ENCODE peak calls at places on chromosomes 11 and 22, in seven cellular contexts. One of them, this sample, is unnamed.
A peak's percentile ranks its signal among the peaks of the same experiment; 100 is the strongest.

GRCh38 chr11:57638005-57638760 is 11.5 kb downstream of the YPEL4 start:
- DNase-seq in HepG2: peak; percentile 55
- DNase-seq in GM12878: no peak
- DNase-seq in H1: peak; percentile 86
- DNase-seq in SK-N-SH: peak; percentile 98
- DNase-seq in K562: no peak
- DNase-seq in GM12891: no peak
- DNase-seq in this sample: no peak

GRCh38 chr22:40453676-40454075 is 83.3 kb downstream of the SGSM3 start:
- DNase-seq in GM12878: no peak
- DNase-seq in H1: no peak
- DNase-seq in K562: no peak
- DNase-seq in SK-N-SH: no peak
- DNase-seq in HepG2: no peak
- DNase-seq in GM12891: no peak
- DNase-seq in this sample: no peak

GRCh38 chr22:35782504-35782903 is 64.8 kb downstream of the APOL5 start:
- DNase-seq in H1: no peak
- DNase-seq in HepG2: no peak
- DNase-seq in SK-N-SH: no peak
- DNase-seq in K562: no peak
- DNase-seq in GM12891: no peak
- DNase-seq in GM12878: no peak
- DNase-seq in this sample: no peak

GRCh38 chr11:10931761-10932700 is 74.2 kb upstream of the ZBED5 start:
- DNase-seq in GM12878: no peak
- DNase-seq in K562: no peak
- DNase-seq in H1: peak; percentile 71
- DNase-seq in GM12891: no peak
- DNase-seq in HepG2: no peak
- DNase-seq in SK-N-SH: no peak
- DNase-seq in this sample: no peak

GRCh38 chr11:126332221-126332711 is 23.2 kb upstream of the ST3GAL4 start:
- DNase-seq in H1: no peak
- DNase-seq in K562: no peak
- DNase-seq in HepG2: no peak
- DNase-seq in GM12891: no peak
- DNase-seq in GM12878: no peak
- DNase-seq in SK-N-SH: peak; percentile 57
- DNase-seq in this sample: no peak

GRCh38 chr11:61683961-61684869 is 4.0 kb downstream of the DAGLA start:
- DNase-seq in SK-N-SH: no peak
- DNase-seq in HepG2: no peak
- DNase-seq in K562: no peak
- DNase-seq in GM12891: no peak
- DNase-seq in GM12878: no peak
- DNase-seq in H1: no peak
- DNase-seq in this sample: no peak

GRCh38 chr11:117572129-117572528 is 224.9 kb downstream of the DSCAML1 start:
- DNase-seq in K562: no peak
- DNase-seq in GM12878: no peak
- DNase-seq in HepG2: no peak
- DNase-seq in H1: no peak
- DNase-seq in GM12891: no peak
- DNase-seq in SK-N-SH: no peak
- DNase-seq in this sample: no peak

GRCh38 chr11:32198053-32198452 is 107.2 kb downstream of the RCN1 start:
- DNase-seq in HepG2: no peak
- DNase-seq in GM12878: no peak
- DNase-seq in K562: no peak
- DNase-seq in GM12891: no peak
- DNase-seq in H1: no peak
- DNase-seq in SK-N-SH: no peak
- DNase-seq in this sample: no peak

GRCh38 chr22:38315801-38316339 is 1.4 kb downstream of the CSNK1E start:
- DNase-seq in GM12891: no peak
- DNase-seq in GM12878: no peak
- DNase-seq in K562: no peak
- DNase-seq in HepG2: no peak
- DNase-seq in SK-N-SH: no peak
- DNase-seq in H1: no peak
- DNase-seq in this sample: no peak

GRCh38 chr11:87260811-87261210 is 223.1 kb downstream of the TMEM135 start:
- DNase-seq in K562: no peak
- DNase-seq in GM12878: no peak
- DNase-seq in HepG2: no peak
- DNase-seq in GM12891: no peak
- DNase-seq in SK-N-SH: no peak
- DNase-seq in H1: no peak
- DNase-seq in this sample: no peak
- TF ChIP-seq TAF1 in K562: no peak
- TF ChIP-seq TAF1 in GM12878: no peak
- TF ChIP-seq TAF1 in HepG2: no peak
- TF ChIP-seq TAF1 in GM12891: no peak
- TF ChIP-seq TAF1 in SK-N-SH: no peak
- TF ChIP-seq TAF1 in H1: no peak
- TF ChIP-seq TAF1 in this sample: no peak

GRCh38 chr11:95522871-95523270 is 266.7 kb downstream of the FAM76B start:
- DNase-seq in GM12891: no peak
- DNase-seq in H1: no peak
- DNase-seq in GM12878: no peak
- DNase-seq in K562: no peak
- DNase-seq in SK-N-SH: no peak
- DNase-seq in HepG2: no peak
- DNase-seq in this sample: no peak
- TF ChIP-seq TAF1 in GM12891: no peak
- TF ChIP-seq TAF1 in H1: no peak
- TF ChIP-seq TAF1 in GM12878: no peak
- TF ChIP-seq TAF1 in K562: no peak
- TF ChIP-seq TAF1 in SK-N-SH: no peak
- TF ChIP-seq TAF1 in HepG2: no peak
- TF ChIP-seq TAF1 in this sample: no peak

DNA sequence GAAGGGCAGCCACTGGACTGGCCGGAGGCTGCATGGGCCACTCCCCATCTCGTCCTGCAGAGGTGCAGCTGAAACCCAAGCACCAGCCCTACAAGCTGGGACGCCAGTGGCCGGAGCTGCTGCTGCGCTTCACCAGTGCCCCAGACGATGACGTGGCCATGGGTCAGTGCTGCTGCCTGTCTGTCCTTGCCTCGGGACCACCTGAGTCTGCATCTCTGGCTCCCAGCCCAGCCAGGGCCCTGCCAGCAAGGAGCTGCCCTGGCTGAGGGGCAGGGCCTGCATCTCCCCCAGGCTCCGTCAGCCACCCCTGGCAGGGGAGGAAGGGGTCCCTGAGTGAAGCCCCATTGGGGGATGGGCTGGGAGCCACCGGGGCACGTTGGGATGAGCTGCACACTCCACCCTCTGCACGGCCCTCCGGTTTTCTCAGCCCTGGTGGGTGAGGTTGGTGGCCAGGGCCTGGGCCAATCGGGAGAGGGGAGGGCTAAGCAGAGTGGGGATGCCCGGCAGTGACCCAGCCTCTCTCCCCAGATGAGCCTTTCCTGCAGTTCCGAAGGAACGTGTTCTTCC is 7.2 kb downstream of the FRMD8 start:
- DNase-seq in GM12878: no peak
- DNase-seq in SK-N-SH: no peak
- DNase-seq in HepG2: no peak
- DNase-seq in GM12891: no peak
- DNase-seq in H1: no peak
- DNase-seq in K562: no peak
- DNase-seq in this sample: no peak
- TF ChIP-seq TAF1 in GM12878: no peak
- TF ChIP-seq TAF1 in SK-N-SH: no peak
- TF ChIP-seq TAF1 in HepG2: no peak
- TF ChIP-seq TAF1 in GM12891: no peak
- TF ChIP-seq TAF1 in H1: no peak
- TF ChIP-seq TAF1 in K562: no peak
- TF ChIP-seq TAF1 in this sample: no peak

GRCh38 chr11:9039863-9040262 is 36.1 kb upstream of the NRIP3 start:
- DNase-seq in SK-N-SH: no peak
- DNase-seq in H1: no peak
- DNase-seq in HepG2: no peak
- DNase-seq in GM12878: no peak
- DNase-seq in K562: no peak
- DNase-seq in GM12891: no peak
- DNase-seq in this sample: no peak
- TF ChIP-seq TAF1 in SK-N-SH: no peak
- TF ChIP-seq TAF1 in H1: no peak
- TF ChIP-seq TAF1 in HepG2: no peak
- TF ChIP-seq TAF1 in GM12878: no peak
- TF ChIP-seq TAF1 in K562: no peak
- TF ChIP-seq TAF1 in GM12891: no peak
- TF ChIP-seq TAF1 in this sample: no peak

DNA sequence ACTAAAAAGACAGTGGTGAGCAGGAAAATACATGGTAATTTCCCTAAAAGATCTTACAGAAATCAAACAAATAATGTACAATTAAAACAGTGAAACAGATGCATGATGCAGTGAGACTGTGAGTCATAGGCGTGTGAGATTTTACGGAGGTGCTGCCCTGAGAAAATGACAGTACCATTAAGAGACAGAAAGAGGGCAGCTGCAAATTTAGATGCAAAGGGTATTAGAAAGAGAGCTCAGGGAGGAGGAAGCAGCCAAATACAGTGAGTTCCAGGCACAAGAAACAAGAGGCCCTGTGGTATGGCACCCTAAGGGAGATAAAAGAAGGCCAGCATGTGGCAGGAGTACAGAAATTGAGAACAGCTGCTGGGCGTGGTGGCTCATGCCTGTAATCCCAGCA is 88.5 kb upstream of the FIBIN start:
- DNase-seq in H1: no peak
- DNase-seq in GM12878: no peak
- DNase-seq in HepG2: no peak
- DNase-seq in GM12891: no peak
- DNase-seq in SK-N-SH: peak; percentile 2
- DNase-seq in K562: no peak
- DNase-seq in this sample: no peak
- TF ChIP-seq TAF1 in H1: no peak
- TF ChIP-seq TAF1 in GM12878: no peak
- TF ChIP-seq TAF1 in HepG2: no peak
- TF ChIP-seq TAF1 in GM12891: no peak
- TF ChIP-seq TAF1 in SK-N-SH: no peak
- TF ChIP-seq TAF1 in K562: no peak
- TF ChIP-seq TAF1 in this sample: no peak